ENCODE peak calls at places on chromosomes 11 and 22, in nine cellular contexts. N is type B pancreatic cell; A is H7; L is endodermal cell; K is cerebellum; X is stomach; P is Right ventricle myocardium inferior; J is effector memory CD4-positive, alpha-beta T cell; Z is pons. T is an unnamed sample.

GRCh38 chr11:34028407-34028804 is 23.1 kb upstream of the CAPRIN1 start:
- DNase-seq in N (peak; percentile 8), A (no peak), L (no peak), K (no peak), X (peak; percentile 73), P (no peak), J (no peak), Z (peak; percentile 48), T (peak; percentile 63)

GRCh38 chr11:47289856-47290255 is 19.9 kb downstream of the MADD start:
- DNase-seq in N (no peak), A (peak; percentile 10), L (no peak), K (no peak), X (no peak), P (no peak), J (no peak), Z (no peak), T (no peak)

GRCh38 chr22:49328630-49329405 is 498.9 kb downstream of the BRD1 start:
- DNase-seq in N (peak; percentile 44), A (no peak), L (peak; percentile 21), K (no peak), X (peak; percentile 13), P (peak; percentile 28), J (no peak), Z (no peak), T (no peak)

GRCh38 chr11:78432058-78432515 is 14.5 kb upstream of the GAB2 start:
- DNase-seq in N (no peak), A (no peak), L (peak; percentile 68), K (no peak), X (no peak), P (no peak), J (no peak), Z (no peak), T (no peak)

GRCh38 chr11:108253176-108253575 is 30.3 kb downstream of the ATM start:
- DNase-seq in N (no peak), A (no peak), L (no peak), K (no peak), X (no peak), P (no peak), J (no peak), Z (no peak), T (no peak)

GRCh38 chr22:17988800-17989513 is 35.4 kb downstream of the MICAL3 start:
- DNase-seq in N (no peak), A (no peak), L (no peak), K (no peak), X (no peak), P (no peak), J (no peak), Z (no peak), T (no peak)

GRCh38 chr22:23781533-23781932 is 5.2 kb upstream of the SMARCB1 start:
- DNase-seq in N (no peak), A (no peak), L (no peak), K (no peak), X (no peak), P (no peak), J (no peak), Z (peak; percentile 33), T (no peak)

GRCh38 chr11:103812680-103813079 is 223.8 kb upstream of the DDI1 start:
- DNase-seq in N (no peak), A (no peak), L (no peak), K (no peak), X (no peak), P (no peak), J (no peak), Z (no peak), T (no peak)

GRCh38 chr22:46754110-46754799 is 8.2 kb upstream of the TBC1D22A start:
- DNase-seq in N (no peak), A (no peak), L (no peak), K (no peak), X (peak; percentile 94), P (peak; percentile 96), J (no peak), Z (no peak), T (peak; percentile 96)

GRCh38 chr11:13329670-13330401 is 52.2 kb downstream of the BMAL1 start:
- DNase-seq in N (no peak), A (no peak), L (no peak), K (peak; percentile 85), X (peak; percentile 41), P (no peak), J (no peak), Z (peak; percentile 20), T (no peak)

GRCh38 chr22:22694106-22694505 is 49.7 kb downstream of the GGTLC2 start:
- DNase-seq in N (no peak), A (no peak), L (no peak), K (no peak), X (peak; percentile 10), P (no peak), J (no peak), Z (no peak), T (no peak)

GRCh38 chr11:120135838-120136237 is 2.1 kb downstream of the TRIM29 start:
- DNase-seq in N (no peak), A (no peak), L (no peak), K (no peak), X (peak; percentile 4), P (peak; percentile 11), J (no peak), Z (no peak), T (no peak)

GRCh38 chr22:23704062-23704461 is 13.2 kb downstream of the RGL4 start:
- DNase-seq in N (no peak), A (no peak), L (no peak), K (no peak), X (no peak), P (no peak), J (no peak), Z (no peak), T (no peak)

GRCh38 chr11:40321537-40321936 is 1137.9 kb downstream of the LRRC4C start:
- DNase-seq in N (no peak), A (no peak), L (no peak), K (no peak), X (no peak), P (no peak), J (no peak), Z (no peak), T (no peak)

GRCh38 chr11:108947654-108948570 is 283.0 kb downstream of the DDX10 start:
- DNase-seq in N (no peak), A (no peak), L (no peak), K (no peak), X (no peak), P (no peak), J (no peak), Z (no peak), T (no peak)

GRCh38 chr22:43998865-43999264 is 25.2 kb upstream of the PARVB start:
- DNase-seq in N (no peak), A (no peak), L (no peak), K (no peak), X (no peak), P (no peak), J (no peak), Z (no peak), T (no peak)

GRCh38 chr11:34525887-34526657 is 12.5 kb upstream of the ELF5 start:
- DNase-seq in N (no peak), A (no peak), L (no peak), K (no peak), X (no peak), P (no peak), J (no peak), Z (no peak), T (no peak)

GRCh38 chr11:20443596-20443995 is 56.1 kb downstream of the PRMT3 start:
- DNase-seq in N (no peak), A (peak; percentile 7), L (no peak), K (no peak), X (no peak), P (no peak), J (no peak), Z (peak; percentile 66), T (no peak)

GRCh38 chr22:26289486-26290250 is 120.4 kb downstream of the SEZ6L start:
- DNase-seq in N (no peak), A (no peak), L (no peak), K (no peak), X (no peak), P (no peak), J (no peak), Z (no peak), T (no peak)

GRCh38 chr11:19455731-19456130 is 215.0 kb upstream of the E2F8 start:
- DNase-seq in N (no peak), A (peak; percentile 62), L (peak; percentile 39), K (no peak), X (no peak), P (peak; percentile 73), J (no peak), Z (no peak), T (no peak)

GRCh38 chr11:31805629-31806185 is 5.4 kb downstream of the PAX6 start:
- DNase-seq in N (peak; percentile 68), A (peak; percentile 90), L (peak; percentile 83), K (no peak), X (no peak), P (peak; percentile 20), J (no peak), Z (no peak), T (no peak)

GRCh38 chr11:57567512-57568329 is at the start of gene UBE2L6:
- DNase-seq in N (peak; percentile 77), A (peak; percentile 92), L (peak; percentile 80), K (peak; percentile 70), X (peak; percentile 85), P (peak; percentile 92), J (peak; percentile 76), Z (peak; percentile 14), T (peak; percentile 39)

GRCh38 chr11:9568854-9569587 is 4.4 kb upstream of the WEE1 start:
- DNase-seq in N (no peak), A (peak; percentile 42), L (peak; percentile 84), K (no peak), X (peak; percentile 83), P (no peak), J (no peak), Z (no peak), T (peak; percentile 89)

GRCh38 chr11:95150977-95151684 is 61.5 kb downstream of the ENDOD1 start:
- DNase-seq in N (peak; percentile 90), A (peak; percentile 93), L (peak; percentile 97), K (peak; percentile 93), X (peak; percentile 91), P (peak; percentile 93), J (peak; percentile 89), Z (peak; percentile 97), T (peak; percentile 93)

GRCh38 chr22:48888466-48889208 is 939.0 kb downstream of the BRD1 start:
- DNase-seq in N (peak; percentile 31), A (peak; percentile 22), L (peak; percentile 18), K (no peak), X (no peak), P (peak; percentile 43), J (no peak), Z (no peak), T (no peak)

GRCh38 chr11:72519220-72519881 is 85.0 kb upstream of the CLPB start:
- DNase-seq in N (no peak), A (no peak), L (no peak), K (no peak), X (no peak), P (no peak), J (no peak), Z (peak; percentile 14), T (no peak)

GRCh38 chr11:31248768-31249167 is 120.8 kb downstream of the DCDC1 start:
- DNase-seq in N (no peak), A (no peak), L (no peak), K (no peak), X (no peak), P (no peak), J (no peak), Z (no peak), T (no peak)

GRCh38 chr11:95345651-95346050 is 114.6 kb upstream of the SESN3 start:
- DNase-seq in N (no peak), A (no peak), L (no peak), K (no peak), X (no peak), P (no peak), J (no peak), Z (no peak), T (no peak)

GRCh38 chr11:25702417-25702816 is 629.5 kb upstream of the ANO3 start:
- DNase-seq in N (no peak), A (no peak), L (no peak), K (no peak), X (no peak), P (no peak), J (no peak), Z (no peak), T (no peak)

GRCh38 chr22:45879552-45879949 is 97.4 kb downstream of the WNT7B start:
- DNase-seq in N (peak; percentile 49), A (peak; percentile 31), L (peak; percentile 16), K (no peak), X (no peak), P (peak; percentile 78), J (no peak), Z (peak; percentile 5), T (no peak)

GRCh38 chr22:21660904-21661303 is 4.9 kb upstream of the PPIL2 start:
- DNase-seq in N (no peak), A (no peak), L (no peak), K (no peak), X (no peak), P (no peak), J (no peak), Z (no peak), T (no peak)

T was measured in body of pancreas.